ENCODE peak calls at places on chromosomes 13 and 19, in six cellular contexts. M is HCT116, F is transverse colon, Y is breast epithelium, U is thyroid gland, Z is ovary. K is an unnamed sample.

GRCh38 chr13:36131931-36132297 is 732 bp upstream of the DCLK1 start:
- DNase-seq in M (no peak), F (no peak), Y (no peak), U (peak; percentile 70), Z (no peak), K (no peak)

GRCh38 chr19:17865364-17866311 is 5.9 kb downstream of the RPL18A start:
- DNase-seq in M (peak; percentile 57), F (peak; percentile 81), Y (no peak), U (no peak), Z (peak; percentile 6), K (no peak)

GRCh38 chr13:111519490-111520170 is 199.2 kb downstream of the TEX29 start:
- DNase-seq in M (no peak), F (no peak), Y (no peak), U (no peak), Z (no peak), K (no peak)

GRCh38 chr13:20127563-20128458 is 33.0 kb downstream of the GJA3 start:
- DNase-seq in M (no peak), F (peak; percentile 77), Y (peak; percentile 25), U (peak; percentile 73), Z (peak; percentile 70), K (peak; percentile 81)

GRCh38 chr19:58229255-58229639 is 533 bp downstream of the ZNF544 start:
- DNase-seq in M (no peak), F (no peak), Y (no peak), U (peak; percentile 34), Z (no peak), K (no peak)

GRCh38 chr19:54392078-54392477 is 23.2 kb upstream of the TTYH1 start:
- DNase-seq in M (no peak), F (no peak), Y (no peak), U (no peak), Z (no peak), K (no peak)

GRCh38 chr13:110559429-110559943 is 2.0 kb downstream of the RAB20 start:
- DNase-seq in M (no peak), F (peak; percentile 83), Y (peak; percentile 57), U (peak; percentile 96), Z (peak; percentile 57), K (peak; percentile 82)

GRCh38 chr19:35000647-35001501 is 751 bp downstream of the GRAMD1A start:
- DNase-seq in M (no peak), F (peak; percentile 53), Y (no peak), U (peak; percentile 33), Z (peak; percentile 72), K (peak; percentile 61)

GRCh38 chr19:16066611-16067104 is 9.6 kb upstream of the TPM4 start:
- DNase-seq in M (peak; percentile 80), F (peak; percentile 81), Y (no peak), U (no peak), Z (no peak), K (peak; percentile 42)

GRCh38 chr19:2618611-2619010 is 83.9 kb downstream of the GNG7 start:
- DNase-seq in M (peak; percentile 62), F (peak; percentile 74), Y (peak; percentile 45), U (no peak), Z (no peak), K (peak; percentile 76)

GRCh38 chr13:75482820-75483079 is 781 bp upstream of the TBC1D4 start:
- DNase-seq in M (no peak), F (no peak), Y (no peak), U (no peak), Z (no peak), K (no peak)

GRCh38 chr13:75482070-75482819 is at the start of gene TBC1D4:
- DNase-seq in M (peak; percentile 76), F (peak; percentile 87), Y (peak; percentile 85), U (peak; percentile 97), Z (peak; percentile 89), K (peak; percentile 91)

GRCh38 chr13:75479102-75479501 is 2.9 kb downstream of the TBC1D4 start:
- DNase-seq in M (no peak), F (no peak), Y (no peak), U (no peak), Z (no peak), K (no peak)

GRCh38 chr13:75481176-75482069 is 546 bp downstream of the TBC1D4 start:
- DNase-seq in M (no peak), F (peak; percentile 24), Y (no peak), U (peak; percentile 36), Z (peak; percentile 69), K (peak; percentile 53)

GRCh38 chr13:75480691-75481175 is 1.2 kb downstream of the TBC1D4 start:
- DNase-seq in M (peak; percentile 63), F (peak; percentile 77), Y (peak; percentile 83), U (peak; percentile 87), Z (peak; percentile 69), K (peak; percentile 50)
- TF ChIP-seq POLR2A in M (no peak), F (peak; percentile 34), Y (no peak), U (no peak), Z (no peak), K (no peak)

GRCh38 chr19:36054119-36054732 is at the start of gene THAP8:
- DNase-seq in M (peak; percentile 97), F (peak; percentile 100), Y (peak; percentile 100), U (peak; percentile 100), Z (peak; percentile 100), K (peak; percentile 100)

GRCh38 chr19:36051637-36052036 is 2.4 kb downstream of the THAP8 start:
- DNase-seq in M (no peak), F (no peak), Y (no peak), U (no peak), Z (no peak), K (no peak)

GRCh38 chr19:36051236-36051635 is 2.8 kb downstream of the THAP8 start:
- DNase-seq in M (peak; percentile 33), F (no peak), Y (no peak), U (no peak), Z (no peak), K (no peak)

GRCh38 chr19:36058481-36059179 is 3.9 kb downstream of the WDR62 start:
- DNase-seq in M (no peak), F (no peak), Y (no peak), U (no peak), Z (no peak), K (peak; percentile 66)

GRCh38 chr19:36054733-36055686 is at the start of gene WDR62:
- DNase-seq in M (peak; percentile 83), F (peak; percentile 94), Y (peak; percentile 94), U (peak; percentile 92), Z (peak; percentile 68), K (peak; percentile 95)
- TF ChIP-seq CTCF in M (no peak), F (no peak), Y (no peak), U (no peak), Z (no peak), K (no peak)

GRCh38 chr19:52369463-52370340 is at the start of gene ZNF880:
- DNase-seq in M (no peak), F (peak; percentile 90), Y (peak; percentile 87), U (peak; percentile 97), Z (peak; percentile 94), K (peak; percentile 90)
- TF ChIP-seq POLR2A in M (no peak), F (peak; percentile 48), Y (peak; percentile 41), U (no peak), Z (peak; percentile 61), K (peak; percentile 25)

DNA sequence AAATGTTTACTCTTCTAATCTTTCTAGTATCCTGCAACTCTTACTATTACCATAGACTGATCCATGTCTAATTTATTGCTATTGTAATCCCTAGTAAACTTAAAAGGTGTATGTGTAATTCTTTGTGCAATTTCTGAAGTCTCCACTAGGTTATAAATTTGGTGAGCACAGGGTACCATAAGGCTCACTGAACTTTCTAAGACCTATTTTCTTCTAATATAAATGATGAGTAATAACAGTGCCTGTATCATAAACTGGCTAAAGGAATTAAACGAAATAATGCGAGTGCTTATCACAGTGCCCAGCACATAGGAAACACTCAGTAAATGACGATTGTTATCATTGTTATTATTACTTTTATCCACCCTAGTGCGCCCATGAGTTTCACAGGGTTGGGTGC is 119.1 kb downstream of the KLF12 start:
- DNase-seq in M (no peak), F (no peak), Y (no peak), U (no peak), Z (no peak), K (no peak)
- TF ChIP-seq CTCF in M (peak; percentile 31), F (no peak), Y (no peak), U (no peak), Z (no peak), K (no peak)

GRCh38 chr19:57191141-57192063 is at the start of gene ZNF264:
- DNase-seq in M (peak; percentile 75), F (peak; percentile 92), Y (peak; percentile 84), U (peak; percentile 90), Z (peak; percentile 91), K (peak; percentile 90)
- TF ChIP-seq POLR2A in M (peak; percentile 63), F (peak; percentile 44), Y (no peak), U (no peak), Z (peak; percentile 36), K (no peak)

GRCh38 chr13:106899444-106899843 is 331.5 kb upstream of the ARGLU1 start:
- DNase-seq in M (no peak), F (no peak), Y (no peak), U (no peak), Z (no peak), K (no peak)
- TF ChIP-seq CTCF in M (no peak), F (no peak), Y (no peak), U (no peak), Z (no peak), K (no peak)

DNA sequence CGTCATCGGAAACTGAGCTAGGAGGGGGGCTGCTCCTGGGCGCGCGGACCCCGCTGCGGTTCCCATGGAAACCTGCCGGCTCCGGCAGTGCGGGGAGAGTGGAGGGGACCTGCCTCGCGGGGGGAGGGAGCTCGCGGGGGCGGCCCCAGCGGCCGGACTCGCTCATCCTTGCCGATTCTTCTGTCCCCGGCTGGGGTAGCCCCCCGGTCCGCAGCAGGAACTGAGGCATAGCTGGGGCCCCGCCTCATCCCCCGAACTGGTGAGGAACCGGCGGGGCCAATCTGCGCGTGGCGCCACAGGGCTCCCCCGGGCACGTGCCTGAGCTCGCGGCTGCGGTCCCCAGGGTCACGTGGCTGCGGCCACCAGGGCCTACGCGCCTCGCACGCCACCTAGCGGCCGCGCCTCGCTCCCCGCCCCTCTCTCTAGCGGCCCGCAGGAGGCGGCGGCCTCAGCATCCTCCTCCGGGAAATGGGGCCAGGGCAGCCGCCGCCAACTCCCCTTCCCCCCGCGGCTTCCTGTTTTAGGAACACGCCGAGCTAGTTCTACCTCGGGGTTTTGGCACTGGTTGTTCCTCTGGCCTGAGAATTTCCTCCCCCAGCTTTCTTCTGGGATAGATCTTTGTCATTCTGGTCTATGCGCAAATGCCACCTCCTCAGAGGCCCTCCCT is 1.7 kb upstream of the ELAVL3 start:
- DNase-seq in M (peak; percentile 51), F (peak; percentile 87), Y (peak; percentile 65), U (peak; percentile 76), Z (peak; percentile 78), K (peak; percentile 85)
- TF ChIP-seq POLR2A in M (no peak), F (no peak), Y (no peak), U (no peak), Z (no peak), K (no peak)

GRCh38 chr13:113121183-113121927 is 1.2 kb upstream of the F10 start:
- DNase-seq in M (no peak), F (no peak), Y (no peak), U (no peak), Z (no peak), K (no peak)

GRCh38 chr13:113124211-113125025 is 1.8 kb downstream of the F10 start:
- DNase-seq in M (no peak), F (no peak), Y (no peak), U (no peak), Z (peak; percentile 22), K (peak; percentile 44)

GRCh38 chr13:113122571-113123225 is at the start of gene F10:
- DNase-seq in M (peak; percentile 50), F (peak; percentile 78), Y (no peak), U (no peak), Z (peak; percentile 72), K (peak; percentile 94)

GRCh38 chr13:113121928-113122420 is 625 bp upstream of the F10 start:
- DNase-seq in M (no peak), F (no peak), Y (no peak), U (no peak), Z (peak; percentile 44), K (peak; percentile 56)

GRCh38 chr13:113123226-113124150 is 889 bp downstream of the F10 start:
- DNase-seq in M (no peak), F (no peak), Y (no peak), U (no peak), Z (no peak), K (no peak)
- TF ChIP-seq CTCF in M (peak; percentile 65), F (no peak), Y (no peak), U (no peak), Z (no peak), K (peak; percentile 45)

K was measured in right lobe of liver.